ENCODE peak calls at places on chromosomes 4 and X, in four cellular contexts. T is fibroblast of lung; E is SJSA1; V is activated T-helper 1 cell treated with anti-CD3 and anti-CD28 coated beads, Interleukin-12 subunit alpha, Interleukin-12 subunit beta, Interleukin-2, Interleukin-4 antibody, amounts not matched to agents 30 ng/mL and 10 ng/mL and 1 ng/mL, durations not matched to agents 14 hours and 24 hours and 36 hours. B is an unnamed sample.

GRCh38 chr4:56844817-56845580 is 23.5 kb upstream of the SPINK2 start:
- DNase-seq in T (no peak), V (no peak), E (no peak), B (no peak)

GRCh38 chrX:134738986-134739744 is 80.9 kb upstream of the PLAC1 start:
- DNase-seq in T (no peak), E (no peak), V (no peak), B (no peak)

GRCh38 chr4:8276358-8277240 is 7.0 kb downstream of the HTRA3 start:
- DNase-seq in V (no peak), E (no peak), T (peak), B (no peak)

GRCh38 chr4:184740965-184741364 is 7.1 kb upstream of the CENPU start:
- DNase-seq in T (no peak), E (no peak), V (no peak), B (no peak)

GRCh38 chr4:2267841-2268240 is 5.9 kb upstream of the MXD4 start:
- DNase-seq in V (no peak), T (no peak), E (no peak), B (no peak)

GRCh38 chrX:109632906-109633504 is 8.0 kb upstream of the KCNE5 start:
- DNase-seq in V (no peak), T (no peak), E (no peak), B (no peak)

GRCh38 chr4:19675172-19675811 is 576.4 kb upstream of the SLIT2 start:
- DNase-seq in E (no peak), T (peak), V (no peak), B (no peak)

GRCh38 chr4:37441231-37442061 is 196.9 kb downstream of the NWD2 start:
- DNase-seq in E (no peak), V (no peak), T (peak), B (no peak)

GRCh38 chr4:140028676-140029407 is 125.1 kb downstream of the MAML3 start:
- DNase-seq in T (no peak), V (no peak), E (no peak), B (no peak)

B was measured in germinal center.